ENCODE peak calls at places on chromosomes 1 and 21, in four cellular contexts. O, G, Y and T are unnamed samples.

GRCh38 chr21:35521293-35521692 is 472.2 kb upstream of the RUNX1 start:
- DNase-seq in O (no peak), G (no peak), Y (no peak), T (no peak)

GRCh38 chr1:39462074-39462473 is 29.4 kb upstream of the BMP8A start:
- DNase-seq in O (peak), G (no peak), Y (no peak), T (no peak)

GRCh38 chr1:201636065-201636464 is 97.1 kb downstream of the NAV1 start:
- DNase-seq in O (no peak), G (no peak), Y (no peak), T (no peak)

GRCh38 chr1:112513112-112513870 is 4.5 kb downstream of the WNT2B start:
- DNase-seq in O (no peak), G (no peak), Y (no peak), T (no peak)

GRCh38 chr1:48500541-48501440 is 28.8 kb upstream of the SPATA6 start:
- DNase-seq in O (no peak), G (no peak), Y (no peak), T (no peak)

GRCh38 chr1:161905269-161905884 is 118.3 kb downstream of the OLFML2B start:
- DNase-seq in O (no peak), G (peak), Y (peak), T (peak)

GRCh38 chr21:40200962-40201361 is 333.7 kb downstream of the PCP4 start:
- DNase-seq in O (no peak), G (no peak), Y (no peak), T (no peak)

GRCh38 chr1:156706647-156707008 is 1.2 kb upstream of the CRABP2 start:
- DNase-seq in O (no peak), G (no peak), Y (no peak), T (no peak)

GRCh38 chr21:34510148-34511142 is 1.6 kb downstream of the KCNE1 start:
- DNase-seq in O (peak), G (peak), Y (peak), T (peak)

GRCh38 chr21:26840912-26841311 is 4.3 kb downstream of the ADAMTS1 start:
- DNase-seq in O (peak), G (peak), Y (peak), T (peak)

GRCh38 chr1:39144943-39145650 is 59.4 kb upstream of the MACF1 start:
- DNase-seq in O (no peak), G (no peak), Y (no peak), T (no peak)

GRCh38 chr21:44871576-44872265 is 1.8 kb downstream of the PTTG1IP start:
- DNase-seq in O (peak), G (peak), Y (peak), T (peak)

GRCh38 chr1:45327644-45328515 is 1.2 kb downstream of the HPDL start:
- DNase-seq in O (no peak), G (no peak), Y (no peak), T (no peak)

GRCh38 chr1:94094466-94095111 is 26.4 kb downstream of the ABCA4 start:
- DNase-seq in O (peak), G (no peak), Y (no peak), T (peak)

GRCh38 chr1:245108909-245109308 is 45.9 kb upstream of the KIF26B start:
- DNase-seq in O (no peak), G (no peak), Y (no peak), T (no peak)

GRCh38 chr1:7658127-7658498 is 113.0 kb upstream of the VAMP3 start:
- DNase-seq in O (no peak), G (no peak), Y (no peak), T (no peak)

GRCh38 chr21:45277101-45278045 is 10.3 kb downstream of the POFUT2 start:
- DNase-seq in O (no peak), G (no peak), Y (no peak), T (no peak)

GRCh38 chr1:201916649-201917249 is 28.1 kb downstream of the SHISA4 start:
- DNase-seq in O (peak), G (peak), Y (peak), T (peak)

GRCh38 chr21:24470852-24471251 is 1136.4 kb downstream of the MRPL39 start:
- DNase-seq in O (no peak), G (no peak), Y (no peak), T (no peak)

GRCh38 chr21:31505975-31506374 is 153.5 kb upstream of the SOD1 start:
- DNase-seq in O (no peak), G (no peak), Y (no peak), T (no peak)

GRCh38 chr21:45914321-45914845 is 67.2 kb upstream of the COL6A1 start:
- DNase-seq in O (no peak), G (no peak), Y (no peak), T (no peak)

GRCh38 chr1:1187938-1188337 is 14.3 kb downstream of the TTLL10 start:
- DNase-seq in O (peak), G (no peak), Y (no peak), T (peak)

GRCh38 chr1:204366759-204367158 is 7.0 kb upstream of the PLEKHA6 start:
- DNase-seq in O (no peak), G (peak), Y (peak), T (no peak)

GRCh38 chr1:25111706-25112105 is 120.6 kb downstream of the SYF2 start:
- DNase-seq in O (no peak), G (no peak), Y (no peak), T (no peak)

GRCh38 chr21:26686278-26686677 is 113.2 kb upstream of the CYYR1 start:
- DNase-seq in O (peak), G (peak), Y (peak), T (peak)

GRCh38 chr1:201562659-201563405 is 23.9 kb downstream of the NAV1 start:
- DNase-seq in O (peak), G (peak), Y (peak), T (no peak)

GRCh38 chr1:56411484-56412180 is 167.7 kb downstream of the PLPP3 start:
- DNase-seq in O (peak), G (no peak), Y (no peak), T (no peak)

GRCh38 chr1:116571215-116571919 is 541 bp upstream of the CD58 start:
- DNase-seq in O (no peak), G (no peak), Y (no peak), T (no peak)

GRCh38 chr1:27349784-27350672 is 8.2 kb downstream of the SYTL1 start:
- DNase-seq in O (peak), G (no peak), Y (peak), T (no peak)

GRCh38 chr1:76284842-76285241 is 210.3 kb downstream of the ST6GALNAC3 start:
- DNase-seq in O (no peak), G (no peak), Y (no peak), T (no peak)

GRCh38 chr1:43554444-43554992 is 23.8 kb downstream of the PTPRF start:
- DNase-seq in O (peak), G (peak), Y (peak), T (peak)